ENCODE peak calls at places on chromosomes 11 and 22, in five cellular contexts. N is NCI-H774, D is neuronal stem cell, O is stomach, P is GM12892. W is an unnamed sample.

GRCh38 chr11:20362481-20362880 is 1.0 kb upstream of the HTATIP2 start:
- DNase-seq in N (no peak), D (no peak), O (no peak), P (no peak), W (no peak)

GRCh38 chr22:46777609-46777970 is 15.1 kb downstream of the TBC1D22A start:
- DNase-seq in N (no peak), D (no peak), O (peak), P (no peak), W (peak)

GRCh38 chr11:110305169-110306018 is 9.0 kb upstream of the RDX start:
- DNase-seq in N (peak), D (no peak), O (no peak), P (no peak), W (no peak)

GRCh38 chr22:17303840-17304779 is 65.2 kb upstream of the CECR2 start:
- DNase-seq in N (no peak), D (no peak), O (peak), P (peak), W (no peak)

GRCh38 chr11:60777572-60777971 is 7.6 kb upstream of the MS4A10 start:
- DNase-seq in N (no peak), D (no peak), O (no peak), P (no peak), W (no peak)

GRCh38 chr11:34458566-34458965 is 19.8 kb downstream of the CAT start:
- DNase-seq in N (no peak), D (no peak), O (no peak), P (no peak), W (no peak)

GRCh38 chr11:121807051-121807450 is 309.0 kb downstream of the BLID start:
- DNase-seq in N (no peak), D (no peak), O (no peak), P (no peak), W (no peak)

GRCh38 chr11:13073119-13073981 is 64.2 kb downstream of the RASSF10 start:
- DNase-seq in N (no peak), D (no peak), O (no peak), P (no peak), W (no peak)

GRCh38 chr22:28034760-28035401 is 115.8 kb upstream of the PITPNB start:
- DNase-seq in N (no peak), D (no peak), O (peak), P (no peak), W (no peak)

GRCh38 chr11:110000045-110000502 is 93.1 kb upstream of the ZC3H12C start:
- DNase-seq in N (no peak), D (no peak), O (no peak), P (peak), W (no peak)

GRCh38 chr11:41522899-41523672 is 63.6 kb upstream of the LRRC4C start:
- DNase-seq in N (no peak), D (no peak), O (no peak), P (no peak), W (no peak)

GRCh38 chr11:6612816-6613136 is 760 bp upstream of the TAF10 start:
- DNase-seq in N (no peak), D (no peak), O (no peak), P (no peak), W (no peak)

GRCh38 chr22:22609271-22609670 is 35.1 kb upstream of the GGTLC2 start:
- DNase-seq in N (no peak), D (no peak), O (no peak), P (no peak), W (no peak)